ENCODE peak calls at places on chromosome 16, in seven cellular contexts. One of them, this sample, is unnamed.

GRCh38 chr16:4664538-4665418 is 28.6 kb upstream of the NUDT16L1 start:
- DNase-seq in activated CD4-positive, CD25-positive, alpha-beta regulatory T cell treated with anti-CD3 and anti-CD28 coated beads, Interleukin-2, amount 50 U/mL, for 16 hours: no peak
- DNase-seq in HFF-Myc: no peak
- DNase-seq in stimulated activated CD8-positive, alpha-beta memory T cell treated with anti-CD3 and anti-CD28 coated beads, Interleukin-4, amount 100 ng/mL, for 24 hours: peak
- DNase-seq in activated CD4-positive, alpha-beta T cell treated with anti-CD3 and anti-CD28 coated beads for 1 hour: peak
- DNase-seq in M059J: no peak
- DNase-seq in C1 segment of cervical spinal cord: no peak
- DNase-seq in this sample: peak

GRCh38 chr16:30051518-30051917 is 14.0 kb upstream of the ALDOA start:
- DNase-seq in activated CD4-positive, CD25-positive, alpha-beta regulatory T cell treated with anti-CD3 and anti-CD28 coated beads, Interleukin-2, amount 50 U/mL, for 16 hours: no peak
- DNase-seq in HFF-Myc: no peak
- DNase-seq in stimulated activated CD8-positive, alpha-beta memory T cell treated with anti-CD3 and anti-CD28 coated beads, Interleukin-4, amount 100 ng/mL, for 24 hours: no peak
- DNase-seq in activated CD4-positive, alpha-beta T cell treated with anti-CD3 and anti-CD28 coated beads for 1 hour: no peak
- DNase-seq in M059J: peak
- DNase-seq in C1 segment of cervical spinal cord: no peak
- DNase-seq in this sample: no peak

GRCh38 chr16:10343124-10343760 is 42.6 kb upstream of the ATF7IP2 start:
- DNase-seq in activated CD4-positive, CD25-positive, alpha-beta regulatory T cell treated with anti-CD3 and anti-CD28 coated beads, Interleukin-2, amount 50 U/mL, for 16 hours: no peak
- DNase-seq in HFF-Myc: no peak
- DNase-seq in stimulated activated CD8-positive, alpha-beta memory T cell treated with anti-CD3 and anti-CD28 coated beads, Interleukin-4, amount 100 ng/mL, for 24 hours: no peak
- DNase-seq in activated CD4-positive, alpha-beta T cell treated with anti-CD3 and anti-CD28 coated beads for 1 hour: no peak
- DNase-seq in M059J: no peak
- DNase-seq in C1 segment of cervical spinal cord: no peak
- DNase-seq in this sample: no peak

GRCh38 chr16:89482824-89483220 is 7.5 kb downstream of the ANKRD11 start:
- DNase-seq in activated CD4-positive, CD25-positive, alpha-beta regulatory T cell treated with anti-CD3 and anti-CD28 coated beads, Interleukin-2, amount 50 U/mL, for 16 hours: no peak
- DNase-seq in HFF-Myc: no peak
- DNase-seq in stimulated activated CD8-positive, alpha-beta memory T cell treated with anti-CD3 and anti-CD28 coated beads, Interleukin-4, amount 100 ng/mL, for 24 hours: no peak
- DNase-seq in activated CD4-positive, alpha-beta T cell treated with anti-CD3 and anti-CD28 coated beads for 1 hour: no peak
- DNase-seq in M059J: no peak
- DNase-seq in C1 segment of cervical spinal cord: no peak
- DNase-seq in this sample: no peak

GRCh38 chr16:24848065-24848464 is 2.3 kb downstream of the SLC5A11 start:
- DNase-seq in activated CD4-positive, CD25-positive, alpha-beta regulatory T cell treated with anti-CD3 and anti-CD28 coated beads, Interleukin-2, amount 50 U/mL, for 16 hours: no peak
- DNase-seq in HFF-Myc: peak
- DNase-seq in stimulated activated CD8-positive, alpha-beta memory T cell treated with anti-CD3 and anti-CD28 coated beads, Interleukin-4, amount 100 ng/mL, for 24 hours: no peak
- DNase-seq in activated CD4-positive, alpha-beta T cell treated with anti-CD3 and anti-CD28 coated beads for 1 hour: no peak
- DNase-seq in M059J: peak
- DNase-seq in C1 segment of cervical spinal cord: no peak
- DNase-seq in this sample: no peak

GRCh38 chr16:2467301-2468141 is 3.6 kb upstream of the NTN3 start:
- DNase-seq in activated CD4-positive, CD25-positive, alpha-beta regulatory T cell treated with anti-CD3 and anti-CD28 coated beads, Interleukin-2, amount 50 U/mL, for 16 hours: no peak
- DNase-seq in HFF-Myc: no peak
- DNase-seq in stimulated activated CD8-positive, alpha-beta memory T cell treated with anti-CD3 and anti-CD28 coated beads, Interleukin-4, amount 100 ng/mL, for 24 hours: no peak
- DNase-seq in activated CD4-positive, alpha-beta T cell treated with anti-CD3 and anti-CD28 coated beads for 1 hour: no peak
- DNase-seq in M059J: peak
- DNase-seq in C1 segment of cervical spinal cord: no peak
- DNase-seq in this sample: no peak

GRCh38 chr16:86073103-86073625 is 174.2 kb downstream of the IRF8 start:
- DNase-seq in activated CD4-positive, CD25-positive, alpha-beta regulatory T cell treated with anti-CD3 and anti-CD28 coated beads, Interleukin-2, amount 50 U/mL, for 16 hours: no peak
- DNase-seq in HFF-Myc: no peak
- DNase-seq in stimulated activated CD8-positive, alpha-beta memory T cell treated with anti-CD3 and anti-CD28 coated beads, Interleukin-4, amount 100 ng/mL, for 24 hours: no peak
- DNase-seq in activated CD4-positive, alpha-beta T cell treated with anti-CD3 and anti-CD28 coated beads for 1 hour: no peak
- DNase-seq in M059J: no peak
- DNase-seq in C1 segment of cervical spinal cord: no peak
- DNase-seq in this sample: no peak

GRCh38 chr16:57475711-57476339 is 10.5 kb downstream of the DOK4 start:
- DNase-seq in activated CD4-positive, CD25-positive, alpha-beta regulatory T cell treated with anti-CD3 and anti-CD28 coated beads, Interleukin-2, amount 50 U/mL, for 16 hours: peak
- DNase-seq in HFF-Myc: no peak
- DNase-seq in stimulated activated CD8-positive, alpha-beta memory T cell treated with anti-CD3 and anti-CD28 coated beads, Interleukin-4, amount 100 ng/mL, for 24 hours: peak
- DNase-seq in activated CD4-positive, alpha-beta T cell treated with anti-CD3 and anti-CD28 coated beads for 1 hour: peak
- DNase-seq in M059J: peak
- DNase-seq in C1 segment of cervical spinal cord: no peak
- DNase-seq in this sample: peak

GRCh38 chr16:911101-911500 is 59.7 kb downstream of the LMF1 start:
- DNase-seq in activated CD4-positive, CD25-positive, alpha-beta regulatory T cell treated with anti-CD3 and anti-CD28 coated beads, Interleukin-2, amount 50 U/mL, for 16 hours: no peak
- DNase-seq in HFF-Myc: no peak
- DNase-seq in stimulated activated CD8-positive, alpha-beta memory T cell treated with anti-CD3 and anti-CD28 coated beads, Interleukin-4, amount 100 ng/mL, for 24 hours: no peak
- DNase-seq in activated CD4-positive, alpha-beta T cell treated with anti-CD3 and anti-CD28 coated beads for 1 hour: no peak
- DNase-seq in M059J: no peak
- DNase-seq in C1 segment of cervical spinal cord: no peak
- DNase-seq in this sample: no peak

GRCh38 chr16:87499189-87499486 is 6.3 kb upstream of the ZCCHC14 start:
- DNase-seq in activated CD4-positive, CD25-positive, alpha-beta regulatory T cell treated with anti-CD3 and anti-CD28 coated beads, Interleukin-2, amount 50 U/mL, for 16 hours: no peak
- DNase-seq in HFF-Myc: no peak
- DNase-seq in stimulated activated CD8-positive, alpha-beta memory T cell treated with anti-CD3 and anti-CD28 coated beads, Interleukin-4, amount 100 ng/mL, for 24 hours: no peak
- DNase-seq in activated CD4-positive, alpha-beta T cell treated with anti-CD3 and anti-CD28 coated beads for 1 hour: no peak
- DNase-seq in M059J: peak
- DNase-seq in C1 segment of cervical spinal cord: no peak
- DNase-seq in this sample: no peak

GRCh38 chr16:19338335-19338734 is 52.8 kb downstream of the CLEC19A start:
- DNase-seq in activated CD4-positive, CD25-positive, alpha-beta regulatory T cell treated with anti-CD3 and anti-CD28 coated beads, Interleukin-2, amount 50 U/mL, for 16 hours: no peak
- DNase-seq in HFF-Myc: no peak
- DNase-seq in stimulated activated CD8-positive, alpha-beta memory T cell treated with anti-CD3 and anti-CD28 coated beads, Interleukin-4, amount 100 ng/mL, for 24 hours: no peak
- DNase-seq in activated CD4-positive, alpha-beta T cell treated with anti-CD3 and anti-CD28 coated beads for 1 hour: no peak
- DNase-seq in M059J: no peak
- DNase-seq in C1 segment of cervical spinal cord: no peak
- DNase-seq in this sample: no peak

GRCh38 chr16:1823821-1824220 is 2.8 kb downstream of the HAGH start:
- DNase-seq in activated CD4-positive, CD25-positive, alpha-beta regulatory T cell treated with anti-CD3 and anti-CD28 coated beads, Interleukin-2, amount 50 U/mL, for 16 hours: no peak
- DNase-seq in HFF-Myc: no peak
- DNase-seq in stimulated activated CD8-positive, alpha-beta memory T cell treated with anti-CD3 and anti-CD28 coated beads, Interleukin-4, amount 100 ng/mL, for 24 hours: no peak
- DNase-seq in activated CD4-positive, alpha-beta T cell treated with anti-CD3 and anti-CD28 coated beads for 1 hour: no peak
- DNase-seq in M059J: peak
- DNase-seq in C1 segment of cervical spinal cord: no peak
- DNase-seq in this sample: no peak

This sample was measured in stimulated activated naive B cell treated with anti-CD40 and anti-IgM and Interleukin-4, amounts not matched to agents 10 μg/mL and 1 μg/mL and 100 μg/mL, for 72 hours.